ENCODE peak calls at places on chromosomes 12 and 14, in five cellular contexts. Q, N, E, U and D are unnamed samples.
A peak's percentile ranks its signal among the peaks of the same experiment; 100 is the strongest.

GRCh38 chr12:105930612-105931011 is 208.1 kb downstream of the NUAK1 start:
- DNase-seq in Q (no peak), N (no peak), E (no peak), U (no peak), D (no peak)

GRCh38 chr14:24051162-24051788 is 534 bp upstream of the CARMIL3 start:
- DNase-seq in Q (no peak), N (peak; percentile 38), E (no peak), U (no peak), D (no peak)

GRCh38 chr12:76927170-76927784 is 48.5 kb upstream of the CSRP2 start:
- DNase-seq in Q (peak; percentile 49), N (no peak), E (no peak), U (peak; percentile 54), D (no peak)

GRCh38 chr14:61145258-61145902 is 135.8 kb downstream of the TMEM30B start:
- DNase-seq in Q (peak; percentile 90), N (no peak), E (no peak), U (no peak), D (peak; percentile 93)

GRCh38 chr12:122835693-122836026 is 403 bp downstream of the HIP1R start:
- DNase-seq in Q (no peak), N (no peak), E (peak; percentile 20), U (no peak), D (no peak)

GRCh38 chr12:95117178-95117599 is 43.8 kb upstream of the NR2C1 start:
- DNase-seq in Q (no peak), N (peak; percentile 71), E (peak; percentile 67), U (peak; percentile 61), D (no peak)

GRCh38 chr12:68406134-68406576 is 74.0 kb upstream of the MDM1 start:
- DNase-seq in Q (peak; percentile 79), N (peak; percentile 95), E (no peak), U (peak; percentile 54), D (peak; percentile 80)

GRCh38 chr14:101506211-101506920 is 54.9 kb upstream of the DIO3 start:
- DNase-seq in Q (no peak), N (peak; percentile 17), E (no peak), U (no peak), D (no peak)

GRCh38 chr12:39239484-39240143 is 203.3 kb downstream of the KIF21A start:
- DNase-seq in Q (peak; percentile 81), N (no peak), E (no peak), U (no peak), D (no peak)

GRCh38 chr14:39351708-39352107 is 80.5 kb downstream of the FBXO33 start:
- DNase-seq in Q (no peak), N (no peak), E (no peak), U (no peak), D (no peak)

GRCh38 chr12:74535536-74535935 is 2.1 kb upstream of the ATXN7L3B start:
- DNase-seq in Q (no peak), N (no peak), E (no peak), U (no peak), D (no peak)

GRCh38 chr12:27602516-27602915 is 78.5 kb downstream of the PPFIBP1 start:
- DNase-seq in Q (peak; percentile 41), N (no peak), E (no peak), U (no peak), D (no peak)

GRCh38 chr12:65121049-65121955 is at the start of gene WIF1:
- DNase-seq in Q (peak; percentile 17), N (peak; percentile 24), E (no peak), U (no peak), D (no peak)

GRCh38 chr12:14171111-14171510 is 189.7 kb upstream of the GRIN2B start:
- DNase-seq in Q (no peak), N (no peak), E (no peak), U (no peak), D (no peak)

GRCh38 chr14:56660677-56661389 is 81.2 kb downstream of the TMEM260 start:
- DNase-seq in Q (no peak), N (no peak), E (no peak), U (no peak), D (no peak)

GRCh38 chr14:63394856-63395255 is 76.1 kb upstream of the GPHB5 start:
- DNase-seq in Q (peak; percentile 31), N (no peak), E (no peak), U (no peak), D (no peak)

GRCh38 chr12:72547593-72547992 is 275.4 kb downstream of the TRHDE start:
- DNase-seq in Q (no peak), N (no peak), E (no peak), U (no peak), D (peak; percentile 28)

GRCh38 chr12:71725011-71725410 is 29.7 kb upstream of the RAB21 start:
- DNase-seq in Q (no peak), N (no peak), E (no peak), U (no peak), D (no peak)

GRCh38 chr12:115103884-115104883 is 420.2 kb upstream of the TBX3 start:
- DNase-seq in Q (no peak), N (peak; percentile 53), E (no peak), U (no peak), D (peak; percentile 3)

GRCh38 chr14:64680013-64680674 is 24.1 kb upstream of the PLEKHG3 start:
- DNase-seq in Q (peak; percentile 99), N (no peak), E (no peak), U (no peak), D (no peak)

GRCh38 chr12:96908170-96908675 is 1.2 kb downstream of the NEDD1 start:
- DNase-seq in Q (no peak), N (no peak), E (no peak), U (no peak), D (no peak)

GRCh38 chr14:30519961-30520360 is 39.0 kb upstream of the G2E3 start:
- DNase-seq in Q (peak; percentile 13), N (no peak), E (no peak), U (no peak), D (no peak)

GRCh38 chr14:54893151-54893760 is 9.4 kb downstream of the GCH1 start:
- DNase-seq in Q (peak; percentile 85), N (no peak), E (no peak), U (peak; percentile 17), D (no peak)

GRCh38 chr12:47276253-47277070 is 196.7 kb upstream of the AMIGO2 start:
- DNase-seq in Q (peak; percentile 94), N (peak; percentile 32), E (peak; percentile 62), U (no peak), D (peak; percentile 71)

GRCh38 chr12:100077367-100077766 is 65.3 kb downstream of the BLTP3B start:
- DNase-seq in Q (no peak), N (no peak), E (no peak), U (no peak), D (no peak)

GRCh38 chr12:130603566-130603965 is 112.5 kb downstream of the RIMBP2 start:
- DNase-seq in Q (no peak), N (no peak), E (no peak), U (no peak), D (no peak)

GRCh38 chr12:108702534-108702933 is 28.8 kb downstream of the CORO1C start:
- DNase-seq in Q (no peak), N (no peak), E (no peak), U (peak; percentile 54), D (no peak)

GRCh38 chr12:74537126-74537706 is 419 bp upstream of the ATXN7L3B start:
- DNase-seq in Q (peak; percentile 67), N (no peak), E (no peak), U (peak; percentile 12), D (peak; percentile 16)

GRCh38 chr12:79161249-79161934 is 296.8 kb downstream of the SYT1 start:
- DNase-seq in Q (no peak), N (no peak), E (no peak), U (no peak), D (no peak)

DNA sequence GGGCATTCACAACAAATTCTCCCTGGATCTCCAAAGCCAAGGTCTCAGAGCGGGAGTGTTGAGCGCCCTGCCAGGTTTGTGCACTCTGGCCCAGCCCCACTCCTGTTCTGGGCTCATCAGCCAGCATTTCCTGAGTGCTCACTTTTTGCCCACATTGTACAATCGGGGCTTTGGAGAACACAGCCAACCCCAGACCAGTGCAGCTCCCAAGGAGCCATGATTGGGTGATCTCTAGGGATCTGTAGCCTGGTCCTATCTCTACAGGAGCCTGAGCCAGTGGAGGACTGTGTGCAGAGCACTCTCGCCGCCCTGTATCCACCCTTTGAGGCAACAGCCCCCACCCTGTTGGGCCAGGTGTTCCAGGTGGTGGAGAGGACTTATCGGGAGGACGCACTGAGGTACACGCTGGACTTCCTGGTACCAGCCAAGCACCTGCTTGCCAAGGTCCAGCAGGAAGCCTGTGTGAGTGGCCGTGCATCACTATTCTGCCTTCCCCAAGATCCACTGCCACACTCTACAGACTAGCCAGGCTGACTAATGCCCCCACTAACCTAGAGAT is 2.8 kb downstream of the ARHGEF40 start:
- DNase-seq in Q (no peak), N (no peak), E (no peak), U (no peak), D (no peak)
- H3K4me3 ChIP-seq in Q (no peak overlapping the region), N (peak overlapping the region; percentile 77), E (no peak overlapping the region), U (no peak overlapping the region), D (no peak overlapping the region)

DNA sequence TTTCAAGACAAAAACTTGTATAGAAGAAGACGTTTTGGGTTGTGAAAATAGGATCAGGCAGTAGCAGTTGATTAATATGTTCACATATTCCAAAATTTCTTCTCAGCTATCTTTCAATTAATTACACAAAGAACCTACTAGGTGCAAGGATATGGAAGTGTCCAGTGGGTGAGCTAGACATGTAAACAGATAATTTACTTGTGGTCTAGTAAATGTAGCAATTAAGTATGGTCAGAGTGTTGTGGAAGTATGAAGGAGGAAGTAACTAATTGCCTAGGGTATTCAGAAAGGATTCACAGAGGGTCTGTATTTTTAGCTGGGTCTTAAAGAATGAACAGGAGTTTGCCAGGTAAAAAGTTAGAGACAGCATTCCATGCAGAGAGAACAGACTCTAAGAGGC is 5.9 kb downstream of the GOLGA5 start:
- DNase-seq in Q (no peak), N (no peak), E (no peak), U (no peak), D (no peak)
- H3K4me3 ChIP-seq in Q (no peak overlapping the region), N (no peak overlapping the region), E (no peak overlapping the region), U (no peak overlapping the region), D (no peak overlapping the region)

GRCh38 chr14:69769623-69770022 is 2.7 kb downstream of the SRSF5 start:
- DNase-seq in Q (no peak), N (no peak), E (no peak), U (no peak), D (no peak)

GRCh38 chr14:69766984-69767368 is at the start of gene SRSF5:
- DNase-seq in Q (peak; percentile 89), N (peak; percentile 98), E (peak; percentile 96), U (peak; percentile 96), D (peak; percentile 89)

GRCh38 chr14:69767369-69767999 is 542 bp downstream of the SRSF5 start:
- DNase-seq in Q (peak; percentile 76), N (peak; percentile 94), E (peak; percentile 87), U (peak; percentile 88), D (peak; percentile 78)

GRCh38 chr14:69770559-69770958 is 3.6 kb downstream of the SRSF5 start:
- DNase-seq in Q (no peak), N (no peak), E (no peak), U (no peak), D (no peak)

DNA sequence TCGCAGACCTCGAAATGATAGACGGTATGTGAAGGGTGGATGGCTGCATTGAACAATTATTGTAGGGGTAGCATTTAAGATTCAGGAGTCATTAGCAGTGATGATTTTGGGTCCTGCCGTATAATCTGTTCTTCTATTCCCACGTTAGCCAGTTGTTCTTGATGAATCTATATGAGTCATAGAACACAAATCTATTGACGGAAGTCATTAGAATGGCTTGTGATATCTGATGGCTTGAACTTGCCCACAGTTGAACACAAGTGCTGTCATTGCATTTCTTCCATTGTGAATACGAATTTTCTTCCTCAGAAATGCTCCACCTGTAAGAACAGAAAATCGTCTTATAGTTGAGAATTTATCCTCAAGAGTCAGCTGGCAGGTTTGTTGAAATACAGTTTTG is 1.9 kb downstream of the SRSF5 start:
- DNase-seq in Q (peak; percentile 31), N (no peak), E (no peak), U (no peak), D (no peak)
- H3K4me3 ChIP-seq in Q (peak overlapping the region; percentile 93), N (peak overlapping the region; percentile 86), E (peak overlapping the region; percentile 78), U (no peak overlapping the region), D (peak overlapping the region; percentile 92)

GRCh38 chr12:75724913-75725312 is 213.5 kb upstream of the KRR1 start:
- DNase-seq in Q (no peak), N (peak; percentile 48), E (no peak), U (peak; percentile 54), D (peak; percentile 75)
- H3K4me3 ChIP-seq in Q (no peak overlapping the region), N (no peak overlapping the region), E (no peak overlapping the region), U (no peak overlapping the region), D (no peak overlapping the region)